ENCODE peak calls at places on chromosomes 7 and 10, in ten cellular contexts. L is BJ, D is kidney epithelial cell, S is astrocyte of the spinal cord, F is GM12865, J is progenitor cell of endocrine pancreas, V is epithelial cell of esophagus, Y is WERI-Rb-1, Q is spleen, O is coronary artery. C is an unnamed sample.

GRCh38 chr10:100020161-100020882 is 10.6 kb upstream of the DNMBP start:
- DNase-seq in L (no peak), D (no peak), Y (no peak), V (no peak), O (no peak), S (no peak), J (no peak), F (peak; percentile 92), Q (no peak), C (peak; percentile 47)

GRCh38 chr10:72099054-72099921 is 10.9 kb upstream of the SPOCK2 start:
- DNase-seq in D (no peak), Y (no peak), V (peak; percentile 48), Q (no peak), O (no peak), L (no peak), S (no peak), F (no peak), J (no peak), C (no peak)

GRCh38 chr7:139294951-139295555 is 46.1 kb upstream of the FMC1 start:
- DNase-seq in D (no peak), L (no peak), Q (no peak), O (no peak), V (no peak), Y (peak; percentile 16), S (no peak), F (no peak), J (no peak), C (no peak)

GRCh38 chr10:78551184-78552005 is 517.4 kb upstream of the ZMIZ1 start:
- DNase-seq in S (no peak), L (no peak), V (no peak), J (no peak), Q (no peak), Y (peak; percentile 22), O (no peak), D (no peak), F (no peak), C (peak; percentile 54)

GRCh38 chr10:132975976-132976682 is 33.8 kb upstream of the CFAP46 start:
- DNase-seq in L (no peak), V (no peak), D (no peak), O (no peak), F (no peak), Y (no peak), Q (peak; percentile 44), J (no peak), S (no peak), C (no peak)

GRCh38 chr7:27955596-27955995 is 215.6 kb downstream of the TAX1BP1 start:
- DNase-seq in F (no peak), V (no peak), L (no peak), Q (no peak), Y (no peak), J (no peak), O (no peak), S (no peak), D (no peak), C (no peak)

GRCh38 chr7:150945853-150946825 is 32.0 kb downstream of the KCNH2 start:
- DNase-seq in V (peak; percentile 36), F (no peak), J (no peak), O (no peak), L (no peak), Q (peak; percentile 71), D (no peak), S (no peak), Y (no peak), C (no peak)

GRCh38 chr7:69871213-69871885 is 273.1 kb downstream of the AUTS2 start:
- DNase-seq in Q (no peak), Y (no peak), J (no peak), L (peak; percentile 13), D (peak; percentile 77), O (no peak), S (peak; percentile 65), V (peak; percentile 0), F (no peak), C (no peak)

GRCh38 chr10:71505366-71505760 is 108.6 kb downstream of the CDH23 start:
- DNase-seq in Y (no peak), O (no peak), F (no peak), S (no peak), Q (peak; percentile 53), D (no peak), J (no peak), V (no peak), L (no peak), C (no peak)

GRCh38 chr7:45972629-45973312 is 51.7 kb upstream of the IGFBP3 start:
- DNase-seq in V (no peak), Q (no peak), D (no peak), J (no peak), L (no peak), O (peak; percentile 67), S (no peak), Y (no peak), F (peak; percentile 13), C (no peak)

GRCh38 chr10:44733743-44734488 is 177.2 kb upstream of the TMEM72 start:
- DNase-seq in Q (no peak), L (no peak), O (no peak), Y (no peak), J (no peak), F (no peak), S (no peak), V (no peak), D (no peak), C (no peak)

GRCh38 chr7:107372298-107372697 is 97.6 kb upstream of the GPR22 start:
- DNase-seq in S (peak; percentile 55), O (no peak), D (no peak), F (no peak), L (no peak), V (peak; percentile 41), J (no peak), Y (no peak), Q (no peak), C (no peak)

GRCh38 chr7:30829476-30829875 is 58.3 kb downstream of the MINDY4 start:
- DNase-seq in Y (no peak), S (no peak), O (no peak), D (no peak), J (no peak), V (no peak), Q (no peak), F (no peak), L (no peak), C (no peak)

GRCh38 chr10:88986549-88987242 is 3.9 kb upstream of the FAS start:
- DNase-seq in D (no peak), V (peak; percentile 60), S (peak; percentile 53), F (peak; percentile 57), L (no peak), J (no peak), Y (peak; percentile 10), Q (no peak), O (no peak), C (no peak)

DNA sequence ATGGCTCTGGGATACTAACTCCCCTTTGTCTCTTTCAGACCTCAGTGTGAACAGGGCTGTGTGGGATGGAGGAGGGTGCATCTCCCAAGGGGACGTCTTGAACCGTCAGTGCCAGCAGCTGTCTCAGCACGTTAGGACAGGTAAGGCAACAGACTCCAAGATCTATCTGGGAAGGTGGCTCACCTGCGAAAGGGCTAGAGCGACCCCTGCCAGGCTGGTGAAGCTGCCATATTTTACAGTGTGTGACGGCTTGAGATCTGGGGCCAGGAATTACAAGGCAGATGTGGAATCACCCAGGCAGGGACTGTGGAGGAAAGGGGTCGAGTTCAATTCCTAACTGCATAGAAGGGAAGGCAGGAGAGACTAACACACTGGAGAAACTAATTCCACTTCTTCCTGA is 11.2 kb downstream of the MUC17 start:
- DNase-seq in L (no peak), D (no peak), O (no peak), Q (no peak), Y (no peak), S (no peak), V (peak; percentile 35), F (no peak), J (no peak), C (peak; percentile 10)
- TF ChIP-seq CTCF in L (no peak), D (no peak), O (no peak), Q (no peak), Y (no peak), S (no peak), V (peak; percentile 11), F (no peak), J (no peak), C (no peak)

GRCh38 chr7:50721160-50721559 is 61.5 kb downstream of the GRB10 start:
- DNase-seq in J (no peak), Y (no peak), D (no peak), V (peak; percentile 71), S (peak; percentile 37), O (no peak), F (no peak), L (no peak), Q (no peak), C (no peak)

GRCh38 chr7:50720295-50720694 is 62.4 kb downstream of the GRB10 start:
- DNase-seq in F (no peak), O (no peak), Y (no peak), V (no peak), J (no peak), S (no peak), Q (no peak), L (no peak), D (no peak), C (no peak)

GRCh38 chr7:50717186-50717585 is 65.5 kb downstream of the GRB10 start:
- DNase-seq in Y (no peak), J (no peak), O (no peak), F (no peak), S (no peak), Q (no peak), V (no peak), L (no peak), D (no peak), C (no peak)

GRCh38 chr7:50718876-50719275 is 63.8 kb downstream of the GRB10 start:
- DNase-seq in J (no peak), V (no peak), S (no peak), Q (no peak), D (no peak), L (no peak), O (no peak), Y (no peak), F (no peak), C (no peak)

DNA sequence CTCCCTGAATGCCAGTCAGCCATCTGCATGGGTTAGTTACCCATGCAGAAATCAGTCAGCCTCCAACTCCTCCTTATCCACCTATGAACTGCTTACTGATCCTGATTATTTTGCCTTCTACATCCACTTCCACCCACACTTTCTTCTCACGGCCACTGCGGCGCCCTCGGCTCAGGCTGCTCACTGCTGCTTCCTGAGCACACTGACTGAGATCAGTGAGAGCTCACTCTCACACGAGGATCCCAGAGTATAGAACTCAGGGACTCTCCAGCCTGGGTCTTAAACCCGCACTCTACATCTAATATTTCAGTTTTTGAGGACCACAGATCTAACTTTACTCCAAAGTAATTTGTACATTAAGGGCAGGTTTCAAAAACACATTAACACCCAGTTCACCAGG is 64.4 kb downstream of the GRB10 start:
- DNase-seq in F (no peak), D (no peak), J (no peak), Y (no peak), L (no peak), Q (no peak), S (no peak), O (no peak), V (no peak), C (no peak)
- TF ChIP-seq CTCF in F (no peak), D (no peak), J (no peak), Y (no peak), L (no peak), Q (no peak), S (no peak), O (no peak), V (no peak), C (no peak)

GRCh38 chr10:116690356-116691078 is 51.8 kb downstream of the HSPA12A start:
- DNase-seq in J (no peak), F (no peak), Q (no peak), Y (peak; percentile 26), D (no peak), S (peak; percentile 22), O (no peak), V (peak; percentile 18), L (no peak), C (no peak)
- TF ChIP-seq CTCF in J (peak; percentile 48), F (no peak), Q (no peak), Y (peak; percentile 42), D (no peak), S (peak; percentile 42), O (peak; percentile 18), V (peak; percentile 32), L (no peak), C (no peak)

GRCh38 chr10:52409195-52409594 is 95.1 kb downstream of the DKK1 start:
- DNase-seq in V (peak; percentile 24), D (no peak), F (no peak), Y (no peak), O (no peak), L (no peak), Q (no peak), S (no peak), J (no peak), C (no peak)
- TF ChIP-seq CTCF in V (no peak), D (no peak), F (no peak), Y (no peak), O (no peak), L (no peak), Q (no peak), S (no peak), J (no peak), C (no peak)

C was measured in activated CD8-positive, alpha-beta T cell treated with anti-CD3 and anti-CD28 coated beads for 36 hours.